ENCODE peak calls at places on chromosome 2, in ten cellular contexts. One of them, this sample, is unnamed.

GRCh38 chr2:199833525-199833924 is 17.5 kb downstream of the FTCDNL1 start:
- DNase-seq in hypothalamus: peak
- DNase-seq in GM10248: no peak
- DNase-seq in occipital lobe: no peak
- DNase-seq in kidney glomerular epithelial cell: peak
- DNase-seq in amniotic epithelial cell: no peak
- DNase-seq in fibroblast of the conjunctiva: no peak
- DNase-seq in left cardiac atrium: no peak
- DNase-seq in GM03348: no peak
- DNase-seq in transverse colon: no peak
- DNase-seq in this sample: no peak

GRCh38 chr2:2846379-2847130 is 515.5 kb upstream of the MYT1L start:
- DNase-seq in fibroblast of the conjunctiva: no peak
- DNase-seq in hypothalamus: no peak
- DNase-seq in GM10248: no peak
- DNase-seq in transverse colon: no peak
- DNase-seq in kidney glomerular epithelial cell: no peak
- DNase-seq in GM03348: no peak
- DNase-seq in left cardiac atrium: peak
- DNase-seq in amniotic epithelial cell: no peak
- DNase-seq in occipital lobe: peak
- DNase-seq in this sample: no peak

GRCh38 chr2:96960271-96960955 is 26.0 kb downstream of the FAM178B start:
- DNase-seq in hypothalamus: peak
- DNase-seq in amniotic epithelial cell: peak
- DNase-seq in fibroblast of the conjunctiva: peak
- DNase-seq in GM10248: peak
- DNase-seq in left cardiac atrium: peak
- DNase-seq in occipital lobe: peak
- DNase-seq in kidney glomerular epithelial cell: peak
- DNase-seq in transverse colon: peak
- DNase-seq in GM03348: peak
- DNase-seq in this sample: peak

GRCh38 chr2:126660068-126660467 is 4.1 kb downstream of the GYPC start:
- DNase-seq in left cardiac atrium: no peak
- DNase-seq in kidney glomerular epithelial cell: no peak
- DNase-seq in GM10248: no peak
- DNase-seq in GM03348: no peak
- DNase-seq in transverse colon: no peak
- DNase-seq in fibroblast of the conjunctiva: no peak
- DNase-seq in occipital lobe: no peak
- DNase-seq in hypothalamus: no peak
- DNase-seq in amniotic epithelial cell: no peak
- DNase-seq in this sample: no peak

GRCh38 chr2:237191693-237192076 is 106.0 kb downstream of the COPS8 start:
- DNase-seq in left cardiac atrium: no peak
- DNase-seq in GM10248: no peak
- DNase-seq in transverse colon: no peak
- DNase-seq in occipital lobe: no peak
- DNase-seq in amniotic epithelial cell: no peak
- DNase-seq in GM03348: no peak
- DNase-seq in kidney glomerular epithelial cell: no peak
- DNase-seq in fibroblast of the conjunctiva: no peak
- DNase-seq in hypothalamus: no peak
- DNase-seq in this sample: no peak

GRCh38 chr2:131026914-131027313 is 66.3 kb downstream of the FAM168B start:
- DNase-seq in transverse colon: no peak
- DNase-seq in GM03348: no peak
- DNase-seq in hypothalamus: no peak
- DNase-seq in occipital lobe: no peak
- DNase-seq in left cardiac atrium: no peak
- DNase-seq in amniotic epithelial cell: no peak
- DNase-seq in kidney glomerular epithelial cell: no peak
- DNase-seq in fibroblast of the conjunctiva: no peak
- DNase-seq in GM10248: no peak
- DNase-seq in this sample: no peak

GRCh38 chr2:41917587-41917986 is 130.2 kb upstream of the PKDCC start:
- DNase-seq in occipital lobe: no peak
- DNase-seq in left cardiac atrium: no peak
- DNase-seq in amniotic epithelial cell: no peak
- DNase-seq in GM10248: no peak
- DNase-seq in hypothalamus: no peak
- DNase-seq in GM03348: no peak
- DNase-seq in kidney glomerular epithelial cell: no peak
- DNase-seq in transverse colon: no peak
- DNase-seq in fibroblast of the conjunctiva: no peak
- DNase-seq in this sample: no peak

GRCh38 chr2:70463997-70464396 is 89.6 kb downstream of the TGFA start:
- DNase-seq in transverse colon: no peak
- DNase-seq in left cardiac atrium: no peak
- DNase-seq in fibroblast of the conjunctiva: no peak
- DNase-seq in kidney glomerular epithelial cell: no peak
- DNase-seq in amniotic epithelial cell: no peak
- DNase-seq in hypothalamus: no peak
- DNase-seq in GM03348: no peak
- DNase-seq in GM10248: no peak
- DNase-seq in occipital lobe: no peak
- DNase-seq in this sample: no peak

GRCh38 chr2:189609853-189610252 is 29.3 kb upstream of the SLC40A1 start:
- DNase-seq in transverse colon: no peak
- DNase-seq in occipital lobe: no peak
- DNase-seq in GM10248: no peak
- DNase-seq in fibroblast of the conjunctiva: no peak
- DNase-seq in GM03348: no peak
- DNase-seq in left cardiac atrium: no peak
- DNase-seq in hypothalamus: no peak
- DNase-seq in kidney glomerular epithelial cell: no peak
- DNase-seq in amniotic epithelial cell: peak
- DNase-seq in this sample: no peak

GRCh38 chr2:47516496-47517104 is 113.6 kb downstream of the MSH2 start:
- DNase-seq in GM10248: no peak
- DNase-seq in occipital lobe: no peak
- DNase-seq in left cardiac atrium: no peak
- DNase-seq in fibroblast of the conjunctiva: no peak
- DNase-seq in transverse colon: no peak
- DNase-seq in amniotic epithelial cell: no peak
- DNase-seq in GM03348: no peak
- DNase-seq in hypothalamus: no peak
- DNase-seq in kidney glomerular epithelial cell: no peak
- DNase-seq in this sample: no peak